ENCODE peak calls at places on chromosomes 12 and 14, in four cellular contexts. Z is uterus, Q is lower leg skin, P is gastrocnemius medialis. D is an unnamed sample.

GRCh38 chr12:4274960-4275868 is 1.7 kb downstream of the CCND2 start:
- DNase-seq in Z (peak), Q (no peak), P (no peak), D (no peak)

GRCh38 chr12:32211066-32211768 is 104.6 kb downstream of the BICD1 start:
- DNase-seq in Z (no peak), Q (no peak), P (no peak), D (no peak)

GRCh38 chr12:104331376-104331775 is 27.8 kb downstream of the EID3 start:
- DNase-seq in Z (no peak), Q (no peak), P (no peak), D (no peak)

GRCh38 chr12:108833757-108834472 is 23.5 kb downstream of the SSH1 start:
- DNase-seq in Z (peak), Q (no peak), P (no peak), D (no peak)

GRCh38 chr12:48351022-48351708 is 446 bp upstream of the ZNF641 start:
- DNase-seq in Z (peak), Q (peak), P (peak), D (no peak)

GRCh38 chr12:42904683-42905418 is 315.3 kb upstream of the PRICKLE1 start:
- DNase-seq in Z (no peak), Q (no peak), P (no peak), D (no peak)

GRCh38 chr12:108271951-108272729 is 67.0 kb downstream of the CMKLR1 start:
- DNase-seq in Z (no peak), Q (no peak), P (no peak), D (no peak)

GRCh38 chr12:79275631-79276030 is 411.1 kb downstream of the SYT1 start:
- DNase-seq in Z (no peak), Q (no peak), P (no peak), D (no peak)

GRCh38 chr12:31922341-31923062 is 36.7 kb upstream of the RESF1 start:
- DNase-seq in Z (no peak), Q (no peak), P (no peak), D (no peak)

GRCh38 chr12:21918456-21918855 is 22.8 kb downstream of the ABCC9 start:
- DNase-seq in Z (no peak), Q (no peak), P (no peak), D (no peak)

GRCh38 chr12:21925296-21925913 is 15.8 kb downstream of the ABCC9 start:
- DNase-seq in Z (no peak), Q (no peak), P (no peak), D (no peak)

DNA sequence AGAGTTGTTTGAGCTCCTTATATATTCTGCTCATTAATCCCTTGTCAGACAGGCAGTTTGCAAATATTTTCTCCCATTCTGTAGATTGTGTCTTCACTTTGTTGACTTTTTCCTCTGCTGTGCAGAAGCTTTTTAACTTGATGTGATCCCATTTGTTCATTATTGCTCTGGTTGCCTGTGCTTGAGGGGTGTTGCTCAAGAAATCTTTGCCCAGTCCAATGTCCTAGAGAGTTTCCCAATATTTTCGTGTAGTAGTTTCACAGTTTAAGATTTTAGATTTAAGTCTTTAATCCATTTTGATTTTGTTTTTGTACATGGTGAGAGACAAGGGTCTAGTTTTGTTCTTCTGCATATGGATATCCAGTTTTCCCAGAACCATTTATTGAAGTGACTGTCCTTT is 19.8 kb downstream of the ABCC9 start:
- DNase-seq in Z (no peak), Q (no peak), P (no peak), D (no peak)
- TF ChIP-seq POLR2A in Z (no peak), Q (no peak), P (no peak), D (no peak)

DNA sequence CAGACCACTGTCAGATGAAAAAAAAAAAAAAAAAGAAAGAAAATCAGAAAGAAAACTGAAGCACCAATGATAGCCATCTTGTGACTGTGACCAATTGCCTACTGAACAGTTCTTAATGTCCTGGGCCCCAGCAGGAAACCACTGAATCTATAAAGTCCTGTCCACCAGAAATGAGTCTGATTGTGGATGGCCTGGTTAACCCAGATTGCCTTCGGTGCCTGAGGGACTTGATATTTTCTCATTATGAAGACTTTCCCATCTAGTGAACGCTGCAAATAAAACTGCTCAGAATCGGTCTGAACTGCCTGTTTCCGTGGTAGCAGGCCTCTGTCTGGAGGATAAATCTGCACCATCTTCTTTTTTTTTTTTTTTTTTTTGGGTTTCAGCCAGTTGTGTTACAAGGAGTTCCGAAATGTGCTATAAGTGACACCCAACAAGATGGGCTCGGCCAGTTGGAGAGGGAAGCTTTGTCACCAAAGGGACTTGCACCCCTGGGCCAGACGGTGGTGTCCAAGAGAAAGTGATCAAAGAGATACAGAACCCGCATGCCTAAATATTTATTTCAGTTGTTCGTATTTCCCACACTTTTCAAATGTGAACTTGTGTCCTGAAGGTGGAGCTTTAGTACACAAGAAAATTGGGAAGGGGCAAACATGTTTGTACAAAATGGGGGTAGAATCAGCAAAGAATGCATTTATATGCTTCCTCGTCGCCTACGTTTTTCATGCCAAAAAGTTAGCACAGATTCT is 3.0 kb upstream of the PLXNC1 start:
- DNase-seq in Z (peak), Q (no peak), P (no peak), D (no peak)
- TF ChIP-seq CTCF in Z (peak), Q (no peak), P (peak), D (peak)

DNA sequence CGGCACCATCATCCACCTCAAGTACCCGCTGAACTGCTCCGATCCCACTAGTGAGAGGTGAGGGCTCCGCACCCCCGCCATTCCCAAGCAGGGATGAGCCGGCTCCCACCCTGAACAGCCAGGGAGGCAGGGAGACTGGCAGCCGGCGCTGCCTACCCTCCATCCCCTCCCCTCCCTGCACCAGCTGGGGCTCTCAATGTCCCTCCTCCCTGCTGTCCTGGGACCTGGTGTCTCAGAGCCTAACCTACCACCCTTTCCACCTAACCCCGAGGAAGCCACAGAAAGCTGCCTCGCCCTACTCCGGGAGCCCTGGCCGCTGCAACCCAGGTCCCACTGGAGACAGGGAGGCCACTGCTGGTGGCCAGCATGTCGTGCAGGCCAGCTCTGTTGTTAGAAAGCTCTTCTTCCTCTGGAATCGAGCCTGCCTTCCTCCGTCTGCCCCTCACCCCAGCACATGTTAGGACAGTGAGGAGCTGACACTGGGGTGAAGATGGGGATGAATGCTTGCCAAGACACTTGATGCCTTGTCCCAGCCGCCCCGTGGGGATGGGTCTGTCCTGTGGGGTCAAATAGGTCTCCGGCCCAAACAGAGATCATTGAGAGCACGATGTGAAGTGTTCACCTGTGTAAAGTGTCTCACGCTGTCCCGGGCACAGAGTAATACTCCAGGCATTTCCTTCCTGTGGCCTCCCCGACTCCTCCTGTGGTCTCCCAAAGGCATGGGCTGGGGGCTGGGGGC is 1.1 kb downstream of the PTPN6 start:
- DNase-seq in Z (no peak), Q (no peak), P (no peak), D (no peak)
- TF ChIP-seq POLR2A in Z (no peak), Q (no peak), P (no peak), D (no peak)

GRCh38 chr12:63805704-63806672 is 26.3 kb downstream of the RXYLT1 start:
- DNase-seq in Z (no peak), Q (no peak), P (no peak), D (no peak)

GRCh38 chr12:63804746-63805145 is 25.0 kb downstream of the RXYLT1 start:
- DNase-seq in Z (no peak), Q (no peak), P (no peak), D (no peak)

DNA sequence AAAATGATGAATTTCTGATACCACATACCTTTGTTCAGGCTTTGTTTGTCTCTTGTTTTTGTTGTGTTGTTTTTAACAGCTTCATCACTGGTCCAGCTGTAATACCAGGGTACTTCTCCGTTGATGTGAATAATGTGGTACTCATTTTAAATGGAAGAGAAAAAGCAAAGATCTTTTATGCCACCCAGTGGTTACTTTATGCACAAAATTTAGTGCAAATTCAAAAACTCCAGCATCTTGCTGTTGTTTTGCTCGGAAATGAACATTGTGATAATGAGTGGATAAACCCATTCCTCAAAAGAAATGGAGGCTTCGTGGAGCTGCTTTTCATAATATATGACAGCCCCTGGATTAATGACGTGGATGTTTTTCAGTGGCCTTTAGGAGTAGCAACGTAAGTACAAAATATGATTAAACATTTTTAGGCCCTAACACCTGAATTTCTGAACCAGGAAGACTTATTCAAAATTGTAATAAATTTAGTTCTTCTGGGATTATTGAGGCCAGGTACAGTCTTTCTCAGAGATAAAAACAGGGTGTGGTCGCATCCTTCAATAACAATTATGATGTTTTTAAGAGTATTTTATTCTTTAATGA is 22.4 kb downstream of the RXYLT1 start:
- DNase-seq in Z (no peak), Q (no peak), P (no peak), D (no peak)
- TF ChIP-seq CTCF in Z (peak), Q (no peak), P (peak), D (peak)

GRCh38 chr12:106247731-106248176 is at the start of gene CKAP4:
- DNase-seq in Z (peak), Q (peak), P (peak), D (no peak)

GRCh38 chr12:106246891-106247730 is 709 bp downstream of the CKAP4 start:
- DNase-seq in Z (peak), Q (peak), P (no peak), D (no peak)

GRCh38 chr12:106243620-106244019 is 4.2 kb downstream of the CKAP4 start:
- DNase-seq in Z (no peak), Q (no peak), P (no peak), D (no peak)

GRCh38 chr12:106248177-106248848 is 493 bp upstream of the CKAP4 start:
- DNase-seq in Z (peak), Q (peak), P (no peak), D (no peak)

DNA sequence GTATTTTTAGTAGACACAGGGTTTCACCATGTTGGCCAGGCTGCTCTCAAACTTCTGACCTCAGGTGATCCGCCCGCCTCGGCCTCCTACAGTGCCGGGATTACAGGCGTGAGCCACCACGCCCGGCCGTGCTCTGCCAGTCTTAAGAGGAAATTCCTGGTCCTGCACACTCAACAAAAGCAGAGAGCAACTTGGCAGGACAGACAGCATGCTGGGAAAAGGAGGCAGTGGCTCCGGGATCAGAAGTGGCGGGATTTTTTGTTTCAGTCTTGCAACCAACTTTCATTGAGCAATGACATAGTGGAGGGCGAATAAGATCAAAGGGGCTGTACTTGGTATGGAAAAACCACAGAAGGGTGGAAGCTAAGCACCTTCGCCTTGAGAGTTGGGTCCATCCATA is 2.1 kb downstream of the CKAP4 start:
- DNase-seq in Z (peak), Q (peak), P (no peak), D (no peak)
- TF ChIP-seq POLR2A in Z (no peak), Q (no peak), P (no peak), D (no peak)

GRCh38 chr14:75259510-75259855 is 19.1 kb upstream of the FOS start:
- DNase-seq in Z (no peak), Q (no peak), P (no peak), D (no peak)
- TF ChIP-seq CTCF in Z (no peak), Q (no peak), P (peak), D (no peak)